ENCODE peak calls at places on chromosome X, in seven cellular contexts. N is astrocyte, M is GM23248, U is mesendoderm, X is H9, T is neuronal stem cell, Y is IMR-90. R is an unnamed sample. For H3K4me1, the result is how much of the 10 kb centered on the place peaks cover.

GRCh38 chrX:20320461-20321159 is 53.9 kb upstream of the RPS6KA3 start:
- DNase-seq in U (no peak), N (no peak), M (no peak), X (no peak), Y (no peak), T (no peak), R (no peak)

GRCh38 chrX:7330971-7331746 is 183.2 kb upstream of the PUDP start:
- DNase-seq in M (peak), N (peak), Y (peak), X (no peak), U (no peak), T (no peak), R (no peak)

GRCh38 chrX:143378851-143379250 is 138.4 kb downstream of the SPANXN3 start:
- DNase-seq in N (no peak), Y (no peak), U (no peak), T (no peak), X (no peak), M (no peak), R (no peak)

GRCh38 chrX:8748855-8749254 is 16.9 kb upstream of the ANOS1 start:
- DNase-seq in U (peak), T (no peak), N (no peak), M (peak), X (no peak), Y (peak), R (no peak)

GRCh38 chrX:13008189-13008533 is 33.3 kb downstream of the TMSB4X start:
- DNase-seq in X (no peak), T (no peak), Y (peak), U (no peak), M (no peak), N (no peak), R (no peak)

GRCh38 chrX:45719751-45720501 is 519.2 kb upstream of the DIPK2B start:
- DNase-seq in M (peak), Y (no peak), X (no peak), T (no peak), N (peak), U (no peak), R (no peak)

GRCh38 chrX:115339441-115340025 is 50.0 kb downstream of the LUZP4 start:
- DNase-seq in T (no peak), U (no peak), X (no peak), M (peak), N (peak), Y (peak), R (no peak)

GRCh38 chrX:53714580-53715335 is 28.2 kb upstream of the HUWE1 start:
- DNase-seq in U (peak), Y (peak), N (peak), T (no peak), M (peak), X (no peak), R (no peak)

GRCh38 chrX:15334561-15334960 is 762 bp downstream of the PIGA start:
- DNase-seq in N (peak), U (peak), X (no peak), T (no peak), M (peak), Y (peak), R (no peak)

GRCh38 chrX:10576777-10577444 is 43.5 kb downstream of the MID1 start:
- DNase-seq in Y (no peak), X (no peak), U (no peak), T (no peak), N (no peak), M (no peak), R (no peak)

GRCh38 chrX:10582215-10582733 is 38.1 kb downstream of the MID1 start:
- DNase-seq in N (peak), T (no peak), X (no peak), U (no peak), M (peak), Y (peak), R (no peak)

GRCh38 chrX:10577863-10578262 is 42.5 kb downstream of the MID1 start:
- DNase-seq in T (no peak), X (no peak), U (no peak), Y (no peak), M (peak), N (no peak), R (no peak)

GRCh38 chrX:10579753-10580060 is 40.7 kb downstream of the MID1 start:
- DNase-seq in N (peak), T (no peak), M (peak), U (no peak), X (no peak), Y (peak), R (no peak)

GRCh38 chrX:10579018-10579752 is 41.2 kb downstream of the MID1 start:
- DNase-seq in U (peak), N (peak), M (peak), X (no peak), Y (peak), T (no peak), R (no peak)
- H3K27ac ChIP-seq in U (no peak), N (peak), M (peak), X (no peak), Y (peak), T (no peak), R (peak)

GRCh38 chrX:33194289-33194688 is 17.1 kb downstream of the DMD start:
- DNase-seq in U (no peak), T (no peak), X (no peak), Y (no peak), N (no peak), M (no peak), R (no peak)

GRCh38 chrX:33190016-33190415 is 21.3 kb downstream of the DMD start:
- DNase-seq in X (no peak), N (no peak), Y (peak), T (no peak), M (no peak), U (no peak), R (no peak)

GRCh38 chrX:33195698-33196097 is 15.7 kb downstream of the DMD start:
- DNase-seq in U (no peak), T (no peak), X (no peak), N (no peak), Y (peak), M (no peak), R (no peak)

GRCh38 chrX:33198561-33199279 is 12.6 kb downstream of the DMD start:
- DNase-seq in N (no peak), X (no peak), U (peak), T (no peak), Y (no peak), M (no peak), R (no peak)

DNA sequence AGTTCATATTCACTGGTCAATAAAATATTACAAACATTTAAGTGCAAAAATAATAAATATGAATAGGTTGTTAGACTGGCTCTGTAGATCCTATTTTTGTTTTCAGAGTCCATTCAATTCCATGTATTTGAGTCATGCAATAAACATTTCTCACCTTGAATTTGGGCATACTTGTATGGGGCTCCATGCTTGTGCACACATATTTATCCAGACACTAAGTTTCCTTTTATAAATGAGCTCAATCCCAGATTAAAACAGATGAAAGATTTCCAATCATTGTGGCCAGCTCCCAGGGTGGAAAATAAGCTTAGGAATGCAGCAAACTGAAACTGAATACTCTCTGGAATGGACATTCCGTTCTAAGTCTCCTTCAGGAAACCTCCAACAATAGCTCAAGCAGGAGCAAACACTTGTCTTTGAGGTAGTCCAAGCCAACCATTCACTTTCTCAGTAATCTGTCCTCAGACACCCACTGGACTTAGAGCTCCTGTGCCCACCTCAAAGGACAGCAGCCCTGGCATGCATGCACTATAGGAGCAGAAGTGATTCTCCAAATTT is 16.4 kb downstream of the DMD start:
- DNase-seq in Y (peak), X (no peak), T (no peak), U (peak), N (peak), M (no peak), R (no peak)
- H3K9ac ChIP-seq in Y (no peak), X (no peak), T (no peak), U (no peak), N (no peak), M (no peak), R (no peak)

DNA sequence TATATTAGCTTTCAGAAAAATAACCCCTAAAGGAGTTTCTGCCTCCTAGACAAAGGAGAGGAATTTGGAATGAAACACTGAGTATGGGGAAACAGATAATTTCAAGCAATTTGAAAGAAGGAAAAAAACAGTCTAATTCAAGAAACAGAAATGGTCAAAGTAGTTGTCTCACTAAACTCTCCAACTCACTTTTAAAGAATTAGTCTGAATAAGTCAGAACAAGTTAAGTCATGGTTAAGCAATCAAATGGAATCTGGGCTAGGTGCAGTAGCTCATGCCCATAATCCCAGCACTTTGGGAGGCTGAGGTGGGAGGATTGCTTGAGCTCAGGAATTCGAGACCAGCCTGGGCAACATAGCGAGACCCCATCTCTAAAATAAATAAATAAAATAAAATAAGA is 95.7 kb upstream of the GRIA3 start:
- DNase-seq in N (no peak), Y (no peak), M (peak), X (no peak), U (no peak), T (no peak), R (no peak)
- H3K4me1 ChIP-seq in N (under half), Y (under half), M (under half), X (under half), U (under half), T (under half), R (under half)

DNA sequence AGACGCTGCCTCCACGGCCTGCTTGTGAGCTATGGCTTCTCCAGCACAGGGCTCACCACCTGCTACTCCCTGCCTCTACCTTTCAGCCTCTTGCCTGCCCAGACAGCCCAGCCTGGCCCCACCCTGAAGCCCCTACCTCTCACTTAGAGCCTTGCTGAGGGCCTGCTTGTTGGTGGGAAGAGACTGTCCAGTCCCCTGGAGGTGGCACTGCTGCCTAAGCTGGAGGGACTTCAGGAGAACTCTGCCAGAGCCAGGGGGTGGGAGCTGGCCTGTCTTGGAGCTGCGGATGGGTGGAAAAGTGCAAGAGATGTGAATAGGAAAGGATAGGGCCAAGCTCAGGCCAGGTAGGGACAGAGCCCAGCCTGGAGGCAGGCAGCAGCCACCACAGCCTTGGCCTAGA is 2.7 kb upstream of the ZNF185 start:
- DNase-seq in U (no peak), T (no peak), M (no peak), X (no peak), Y (no peak), N (no peak), R (peak)
- H3K27ac ChIP-seq in U (no peak), T (no peak), M (no peak), X (no peak), Y (no peak), N (no peak), R (no peak)

GRCh38 chrX:138485224-138485623 is 226.3 kb downstream of the FGF13 start:
- DNase-seq in X (no peak), Y (no peak), M (no peak), T (no peak), N (no peak), U (no peak), R (no peak)

GRCh38 chrX:138485767-138486166 is 225.8 kb downstream of the FGF13 start:
- DNase-seq in Y (no peak), X (peak), N (no peak), T (no peak), U (peak), M (no peak), R (no peak)

GRCh38 chrX:138487866-138488265 is 223.7 kb downstream of the FGF13 start:
- DNase-seq in N (no peak), Y (no peak), M (no peak), U (peak), T (no peak), X (no peak), R (no peak)

GRCh38 chrX:138481649-138482048 is 229.9 kb downstream of the FGF13 start:
- DNase-seq in T (no peak), Y (no peak), X (no peak), U (no peak), M (no peak), N (no peak), R (no peak)

GRCh38 chrX:138484451-138484850 is 227.1 kb downstream of the FGF13 start:
- DNase-seq in Y (no peak), M (no peak), T (no peak), U (no peak), X (no peak), N (no peak), R (no peak)
- H3K9ac ChIP-seq in Y (no peak), M (no peak), T (no peak), U (no peak), X (no peak), N (no peak), R (no peak)

GRCh38 chrX:104108955-104109354 is 3.4 kb upstream of the ZCCHC18 start:
- DNase-seq in Y (no peak), U (peak), N (no peak), X (no peak), M (no peak), T (no peak), R (no peak)

GRCh38 chrX:104105330-104105729 is 7.0 kb upstream of the ZCCHC18 start:
- DNase-seq in X (no peak), Y (no peak), U (no peak), T (no peak), N (no peak), M (no peak), R (no peak)

GRCh38 chrX:104104676-104105075 is 7.6 kb upstream of the ZCCHC18 start:
- DNase-seq in T (no peak), X (no peak), M (no peak), Y (no peak), N (no peak), U (no peak), R (no peak)

DNA sequence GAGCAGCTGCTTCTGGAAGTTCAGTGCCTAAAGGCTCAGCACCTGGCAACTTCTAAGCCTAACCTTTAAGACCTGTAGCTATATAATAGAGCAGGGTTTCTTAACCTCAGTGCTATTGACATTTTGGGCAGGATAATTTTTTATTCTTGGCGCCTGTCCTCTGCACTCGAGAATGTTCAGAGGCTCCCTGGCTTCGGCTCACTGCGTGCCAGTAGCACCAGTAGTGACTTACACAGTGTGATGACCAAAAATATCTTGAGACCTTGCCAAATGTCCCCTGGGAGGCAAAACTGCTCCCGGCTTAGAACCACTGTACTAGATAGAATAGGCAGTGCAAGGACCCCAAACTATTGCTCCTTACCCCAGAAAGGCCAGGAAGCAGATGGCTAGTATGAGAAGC is 6.5 kb upstream of the ZCCHC18 start:
- DNase-seq in Y (no peak), X (no peak), U (no peak), T (no peak), M (no peak), N (no peak), R (no peak)
- H3K4me1 ChIP-seq in Y (under half), X (under half), U (under half), T (under half), M (under half), N (under half), R (under half)

R was measured in kidney.